ENCODE peak calls at places on chromosomes 4 and X, in nine cellular contexts. One of them, this sample, is unnamed.
A peak's percentile ranks its signal among the peaks of the same experiment; 100 is the strongest.

GRCh38 chrX:100964362-100964761 is 5.1 kb upstream of the ARL13A start:
- DNase-seq in thoracic aorta: no peak
- DNase-seq in A549: no peak
- DNase-seq in AG04450: no peak
- DNase-seq in BE2C: no peak
- DNase-seq in prostate gland: no peak
- DNase-seq in right atrium auricular region: no peak
- DNase-seq in fibroblast of lung: no peak
- DNase-seq in ovary: no peak
- DNase-seq in this sample: no peak

GRCh38 chr4:184347251-184348239 is 126.8 kb downstream of the IRF2 start:
- DNase-seq in thoracic aorta: no peak
- DNase-seq in ovary: peak; percentile 42
- DNase-seq in A549: no peak
- DNase-seq in fibroblast of lung: peak; percentile 74
- DNase-seq in prostate gland: peak; percentile 72
- DNase-seq in BE2C: no peak
- DNase-seq in right atrium auricular region: peak; percentile 75
- DNase-seq in AG04450: no peak
- DNase-seq in this sample: no peak

GRCh38 chrX:10040961-10041360 is 73.8 kb downstream of the CLDN34 start:
- DNase-seq in right atrium auricular region: no peak
- DNase-seq in AG04450: no peak
- DNase-seq in BE2C: no peak
- DNase-seq in fibroblast of lung: no peak
- DNase-seq in A549: no peak
- DNase-seq in prostate gland: no peak
- DNase-seq in ovary: no peak
- DNase-seq in thoracic aorta: no peak
- DNase-seq in this sample: no peak

GRCh38 chr4:106914223-106914622 is 121.9 kb downstream of the DKK2 start:
- DNase-seq in fibroblast of lung: no peak
- DNase-seq in ovary: peak; percentile 70
- DNase-seq in prostate gland: no peak
- DNase-seq in BE2C: no peak
- DNase-seq in AG04450: no peak
- DNase-seq in A549: no peak
- DNase-seq in right atrium auricular region: no peak
- DNase-seq in thoracic aorta: no peak
- DNase-seq in this sample: no peak

GRCh38 chrX:38438321-38438720 is 85.9 kb downstream of the OTC start:
- DNase-seq in AG04450: no peak
- DNase-seq in BE2C: peak; percentile 7
- DNase-seq in ovary: no peak
- DNase-seq in prostate gland: no peak
- DNase-seq in A549: no peak
- DNase-seq in thoracic aorta: no peak
- DNase-seq in right atrium auricular region: no peak
- DNase-seq in fibroblast of lung: no peak
- DNase-seq in this sample: no peak

GRCh38 chr4:107736924-107737448 is 17.0 kb upstream of the PAPSS1 start:
- DNase-seq in ovary: no peak
- DNase-seq in prostate gland: no peak
- DNase-seq in thoracic aorta: no peak
- DNase-seq in fibroblast of lung: peak; percentile 47
- DNase-seq in BE2C: peak; percentile 76
- DNase-seq in right atrium auricular region: no peak
- DNase-seq in AG04450: no peak
- DNase-seq in A549: peak; percentile 31
- DNase-seq in this sample: no peak

GRCh38 chr4:141329174-141329569 is 108.5 kb downstream of the ZNF330 start:
- DNase-seq in thoracic aorta: no peak
- DNase-seq in ovary: no peak
- DNase-seq in AG04450: peak; percentile 15
- DNase-seq in fibroblast of lung: peak; percentile 42
- DNase-seq in A549: no peak
- DNase-seq in prostate gland: peak; percentile 10
- DNase-seq in right atrium auricular region: no peak
- DNase-seq in BE2C: no peak
- DNase-seq in this sample: no peak

GRCh38 chrX:139902559-139902958 is 30.3 kb downstream of the ATP11C start:
- DNase-seq in BE2C: no peak
- DNase-seq in AG04450: no peak
- DNase-seq in right atrium auricular region: no peak
- DNase-seq in A549: no peak
- DNase-seq in prostate gland: no peak
- DNase-seq in fibroblast of lung: no peak
- DNase-seq in thoracic aorta: no peak
- DNase-seq in ovary: no peak
- DNase-seq in this sample: no peak

GRCh38 chr4:172134536-172134935 is 321.3 kb downstream of the GALNTL6 start:
- DNase-seq in ovary: no peak
- DNase-seq in A549: no peak
- DNase-seq in thoracic aorta: no peak
- DNase-seq in BE2C: no peak
- DNase-seq in prostate gland: no peak
- DNase-seq in fibroblast of lung: peak; percentile 40
- DNase-seq in right atrium auricular region: no peak
- DNase-seq in AG04450: no peak
- DNase-seq in this sample: no peak

GRCh38 chrX:145405012-145405411 is 157.7 kb downstream of the SPANXN1 start:
- DNase-seq in A549: peak; percentile 2
- DNase-seq in ovary: no peak
- DNase-seq in fibroblast of lung: peak; percentile 3
- DNase-seq in thoracic aorta: no peak
- DNase-seq in BE2C: no peak
- DNase-seq in prostate gland: no peak
- DNase-seq in right atrium auricular region: no peak
- DNase-seq in AG04450: no peak
- DNase-seq in this sample: no peak

GRCh38 chrX:142156567-142156966 is 48.5 kb downstream of the MAGEC2 start:
- DNase-seq in right atrium auricular region: no peak
- DNase-seq in AG04450: no peak
- DNase-seq in ovary: no peak
- DNase-seq in thoracic aorta: no peak
- DNase-seq in prostate gland: no peak
- DNase-seq in A549: no peak
- DNase-seq in BE2C: no peak
- DNase-seq in fibroblast of lung: no peak
- DNase-seq in this sample: no peak

GRCh38 chr4:158812543-158812942 is 43.7 kb downstream of the FNIP2 start:
- DNase-seq in A549: no peak
- DNase-seq in prostate gland: no peak
- DNase-seq in fibroblast of lung: no peak
- DNase-seq in right atrium auricular region: no peak
- DNase-seq in thoracic aorta: no peak
- DNase-seq in BE2C: no peak
- DNase-seq in AG04450: no peak
- DNase-seq in ovary: no peak
- DNase-seq in this sample: no peak

GRCh38 chrX:105882581-105883275 is 60.4 kb downstream of the NRK start:
- DNase-seq in BE2C: peak; percentile 3
- DNase-seq in A549: no peak
- DNase-seq in thoracic aorta: no peak
- DNase-seq in prostate gland: no peak
- DNase-seq in ovary: peak; percentile 25
- DNase-seq in fibroblast of lung: peak; percentile 28
- DNase-seq in AG04450: no peak
- DNase-seq in right atrium auricular region: no peak
- DNase-seq in this sample: no peak

GRCh38 chr4:74244049-74244448 is 64.2 kb upstream of the EPGN start:
- DNase-seq in thoracic aorta: no peak
- DNase-seq in fibroblast of lung: no peak
- DNase-seq in right atrium auricular region: no peak
- DNase-seq in AG04450: no peak
- DNase-seq in BE2C: no peak
- DNase-seq in A549: no peak
- DNase-seq in ovary: no peak
- DNase-seq in prostate gland: no peak
- DNase-seq in this sample: no peak

GRCh38 chrX:150565551-150565950 is 2.9 kb upstream of the MTM1 start:
- DNase-seq in fibroblast of lung: no peak
- DNase-seq in A549: no peak
- DNase-seq in thoracic aorta: no peak
- DNase-seq in BE2C: no peak
- DNase-seq in AG04450: no peak
- DNase-seq in right atrium auricular region: no peak
- DNase-seq in ovary: no peak
- DNase-seq in prostate gland: no peak
- DNase-seq in this sample: no peak

GRCh38 chr4:180058731-180059215 is 2184.4 kb upstream of the TENM3 start:
- DNase-seq in BE2C: peak; percentile 75
- DNase-seq in AG04450: no peak
- DNase-seq in A549: peak; percentile 10
- DNase-seq in fibroblast of lung: peak; percentile 68
- DNase-seq in prostate gland: peak; percentile 14
- DNase-seq in right atrium auricular region: no peak
- DNase-seq in thoracic aorta: no peak
- DNase-seq in ovary: no peak
- DNase-seq in this sample: no peak

GRCh38 chr4:132498215-132498614 is 650.9 kb upstream of the PCDH10 start:
- DNase-seq in right atrium auricular region: no peak
- DNase-seq in fibroblast of lung: no peak
- DNase-seq in BE2C: no peak
- DNase-seq in AG04450: no peak
- DNase-seq in A549: no peak
- DNase-seq in thoracic aorta: no peak
- DNase-seq in prostate gland: no peak
- DNase-seq in ovary: no peak
- DNase-seq in this sample: no peak

GRCh38 chr4:82201303-82201702 is 172.5 kb downstream of the HNRNPD start:
- DNase-seq in AG04450: no peak
- DNase-seq in ovary: no peak
- DNase-seq in prostate gland: no peak
- DNase-seq in right atrium auricular region: no peak
- DNase-seq in fibroblast of lung: peak; percentile 50
- DNase-seq in A549: no peak
- DNase-seq in thoracic aorta: no peak
- DNase-seq in BE2C: no peak
- DNase-seq in this sample: no peak

GRCh38 chr4:1793940-1794808 is 1.1 kb downstream of the FGFR3 start:
- DNase-seq in AG04450: no peak
- DNase-seq in thoracic aorta: no peak
- DNase-seq in A549: no peak
- DNase-seq in BE2C: no peak
- DNase-seq in ovary: no peak
- DNase-seq in fibroblast of lung: peak; percentile 23
- DNase-seq in right atrium auricular region: no peak
- DNase-seq in prostate gland: no peak
- DNase-seq in this sample: no peak

DNA sequence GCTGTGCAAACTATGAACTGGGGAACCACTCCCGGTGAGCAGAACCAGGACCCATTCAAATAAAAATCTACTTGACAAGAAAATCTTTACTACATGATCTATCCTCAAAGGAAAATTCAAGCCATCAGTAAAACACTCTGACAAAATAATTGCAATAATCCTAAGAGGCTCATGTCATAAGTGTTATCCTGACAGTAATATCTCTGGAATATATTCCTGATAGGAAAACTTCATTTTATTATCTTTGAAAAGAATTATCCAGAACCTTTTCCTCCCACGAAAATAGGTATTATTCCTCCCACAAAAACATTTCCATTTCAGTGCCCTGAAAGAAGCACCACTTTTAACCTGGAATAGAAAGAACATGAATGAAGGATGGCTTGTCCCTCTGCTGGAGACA is 357.7 kb upstream of the PCDH7 start:
- DNase-seq in AG04450: no peak
- DNase-seq in A549: no peak
- DNase-seq in right atrium auricular region: no peak
- DNase-seq in thoracic aorta: no peak
- DNase-seq in ovary: no peak
- DNase-seq in BE2C: no peak
- DNase-seq in prostate gland: no peak
- DNase-seq in fibroblast of lung: no peak
- DNase-seq in this sample: no peak
- H3K9me3 ChIP-seq in AG04450: no peaks in the 10 kb centered on the region
- H3K9me3 ChIP-seq in A549: no peaks in the 10 kb centered on the region
- H3K9me3 ChIP-seq in right atrium auricular region: no peaks in the 10 kb centered on the region
- H3K9me3 ChIP-seq in thoracic aorta: no peaks in the 10 kb centered on the region
- H3K9me3 ChIP-seq in ovary: no peaks in the 10 kb centered on the region
- H3K9me3 ChIP-seq in BE2C: no peaks in the 10 kb centered on the region
- H3K9me3 ChIP-seq in prostate gland: no peaks in the 10 kb centered on the region
- H3K9me3 ChIP-seq in fibroblast of lung: no peaks in the 10 kb centered on the region
- H3K9me3 ChIP-seq in this sample: peaks cover 4% of the 10 kb centered on the region

GRCh38 chr4:19455850-19456602 is 795.7 kb upstream of the SLIT2 start:
- DNase-seq in BE2C: no peak
- DNase-seq in prostate gland: no peak
- DNase-seq in right atrium auricular region: no peak
- DNase-seq in A549: no peak
- DNase-seq in ovary: no peak
- DNase-seq in thoracic aorta: no peak
- DNase-seq in AG04450: no peak
- DNase-seq in fibroblast of lung: no peak
- DNase-seq in this sample: no peak

GRCh38 chr4:19455196-19455595 is 796.5 kb upstream of the SLIT2 start:
- DNase-seq in prostate gland: no peak
- DNase-seq in BE2C: no peak
- DNase-seq in fibroblast of lung: no peak
- DNase-seq in thoracic aorta: no peak
- DNase-seq in A549: no peak
- DNase-seq in AG04450: no peak
- DNase-seq in right atrium auricular region: no peak
- DNase-seq in ovary: no peak
- DNase-seq in this sample: no peak
- H3K9me3 ChIP-seq in prostate gland: no peaks in the 10 kb centered on the region
- H3K9me3 ChIP-seq in BE2C: no peaks in the 10 kb centered on the region
- H3K9me3 ChIP-seq in fibroblast of lung: no peaks in the 10 kb centered on the region
- H3K9me3 ChIP-seq in thoracic aorta: no peaks in the 10 kb centered on the region
- H3K9me3 ChIP-seq in A549: no peaks in the 10 kb centered on the region
- H3K9me3 ChIP-seq in AG04450: peaks cover 5% of the 10 kb centered on the region
- H3K9me3 ChIP-seq in right atrium auricular region: no peaks in the 10 kb centered on the region
- H3K9me3 ChIP-seq in ovary: no peaks in the 10 kb centered on the region
- H3K9me3 ChIP-seq in this sample: no peaks in the 10 kb centered on the region

GRCh38 chr4:58191086-58191485 is 1080.9 kb upstream of the IGFBP7 start:
- DNase-seq in BE2C: no peak
- DNase-seq in thoracic aorta: no peak
- DNase-seq in prostate gland: no peak
- DNase-seq in A549: no peak
- DNase-seq in right atrium auricular region: no peak
- DNase-seq in fibroblast of lung: no peak
- DNase-seq in ovary: no peak
- DNase-seq in AG04450: no peak
- DNase-seq in this sample: no peak

GRCh38 chr4:58192217-58192616 is 1082.0 kb upstream of the IGFBP7 start:
- DNase-seq in A549: no peak
- DNase-seq in BE2C: no peak
- DNase-seq in prostate gland: no peak
- DNase-seq in fibroblast of lung: no peak
- DNase-seq in ovary: no peak
- DNase-seq in AG04450: no peak
- DNase-seq in thoracic aorta: no peak
- DNase-seq in right atrium auricular region: no peak
- DNase-seq in this sample: no peak

GRCh38 chr4:58188313-58188712 is 1078.1 kb upstream of the IGFBP7 start:
- DNase-seq in fibroblast of lung: no peak
- DNase-seq in BE2C: no peak
- DNase-seq in thoracic aorta: no peak
- DNase-seq in AG04450: no peak
- DNase-seq in prostate gland: no peak
- DNase-seq in right atrium auricular region: no peak
- DNase-seq in ovary: no peak
- DNase-seq in A549: no peak
- DNase-seq in this sample: no peak
- H3K9me3 ChIP-seq in fibroblast of lung: no peaks in the 10 kb centered on the region
- H3K9me3 ChIP-seq in BE2C: no peaks in the 10 kb centered on the region
- H3K9me3 ChIP-seq in thoracic aorta: peaks cover 2% of the 10 kb centered on the region
- H3K9me3 ChIP-seq in AG04450: peaks cover 16% of the 10 kb centered on the region
- H3K9me3 ChIP-seq in prostate gland: no peaks in the 10 kb centered on the region
- H3K9me3 ChIP-seq in right atrium auricular region: no peaks in the 10 kb centered on the region
- H3K9me3 ChIP-seq in ovary: peaks cover 4% of the 10 kb centered on the region
- H3K9me3 ChIP-seq in A549: no peaks in the 10 kb centered on the region
- H3K9me3 ChIP-seq in this sample: no peaks in the 10 kb centered on the region

GRCh38 chr4:173518419-173519102 is 11.5 kb downstream of the HAND2 start:
- DNase-seq in fibroblast of lung: no peak
- DNase-seq in right atrium auricular region: no peak
- DNase-seq in prostate gland: no peak
- DNase-seq in AG04450: no peak
- DNase-seq in ovary: no peak
- DNase-seq in thoracic aorta: no peak
- DNase-seq in BE2C: peak; percentile 71
- DNase-seq in A549: no peak
- DNase-seq in this sample: no peak
- H3K9me3 ChIP-seq in fibroblast of lung: no peaks in the 10 kb centered on the region
- H3K9me3 ChIP-seq in right atrium auricular region: no peaks in the 10 kb centered on the region
- H3K9me3 ChIP-seq in prostate gland: no peaks in the 10 kb centered on the region
- H3K9me3 ChIP-seq in AG04450: peaks cover 20% of the 10 kb centered on the region
- H3K9me3 ChIP-seq in ovary: no peaks in the 10 kb centered on the region
- H3K9me3 ChIP-seq in thoracic aorta: no peaks in the 10 kb centered on the region
- H3K9me3 ChIP-seq in BE2C: no peaks in the 10 kb centered on the region
- H3K9me3 ChIP-seq in A549: no peaks in the 10 kb centered on the region
- H3K9me3 ChIP-seq in this sample: no peaks in the 10 kb centered on the region

This sample was measured in T-helper 17 cell.